ENCODE peak calls at places on chromosomes 3 and 15, in five cellular contexts. F is IMR-90, G is SK-N-SH, Q is A549, D is GM12878. U is an unnamed sample.

GRCh38 chr15:74045184-74045583 is 37.2 kb downstream of the GOLGA6A start:
- DNase-seq in F (no peak), G (no peak), D (no peak), Q (no peak), U (no peak)

GRCh38 chr3:111968319-111969059 is 10.3 kb upstream of the ABHD10 start:
- DNase-seq in G (no peak), F (peak), D (no peak), Q (no peak), U (no peak)

GRCh38 chr3:170307998-170308398 is 49.5 kb upstream of the SKIL start:
- DNase-seq in F (peak), D (no peak), G (no peak), Q (peak), U (no peak)

GRCh38 chr15:89776274-89777072 is at the start of gene MESP2:
- DNase-seq in D (no peak), F (peak), Q (peak), G (peak), U (peak)

GRCh38 chr15:70034596-70034995 is 63.1 kb downstream of the TLE3 start:
- DNase-seq in Q (no peak), G (no peak), D (no peak), F (no peak), U (no peak)

GRCh38 chr3:11565492-11565891 is 78.2 kb downstream of the VGLL4 start:
- DNase-seq in D (no peak), F (no peak), G (no peak), Q (no peak), U (no peak)

GRCh38 chr15:99974246-99974645 is 241.0 kb upstream of the LYSMD4 start:
- DNase-seq in D (no peak), F (no peak), G (no peak), Q (no peak), U (no peak)

GRCh38 chr3:127449489-127450212 is 140.9 kb downstream of the TPRA1 start:
- DNase-seq in Q (no peak), G (no peak), F (no peak), D (no peak), U (no peak)

GRCh38 chr3:130288670-130289069 is 56.8 kb upstream of the COL6A5 start:
- DNase-seq in G (no peak), Q (no peak), D (no peak), F (no peak), U (no peak)

GRCh38 chr3:65831733-65832425 is 206.8 kb downstream of the MAGI1 start:
- DNase-seq in G (peak), Q (no peak), D (no peak), F (peak), U (no peak)

GRCh38 chr15:64634020-64634419 is 141.4 kb downstream of the RBPMS2 start:
- DNase-seq in Q (no peak), F (no peak), G (no peak), D (peak), U (no peak)

GRCh38 chr3:150737874-150738679 is 24.9 kb downstream of the SIAH2 start:
- DNase-seq in G (no peak), Q (no peak), D (peak), F (peak), U (peak)

GRCh38 chr3:151864423-151865101 is 8.9 kb upstream of the SUCNR1 start:
- DNase-seq in F (peak), G (no peak), Q (peak), D (no peak), U (no peak)

GRCh38 chr15:92952451-92952850 is 52.3 kb downstream of the CHD2 start:
- DNase-seq in Q (no peak), F (no peak), G (no peak), D (no peak), U (no peak)

GRCh38 chr15:88603885-88604284 is 17.3 kb upstream of the AEN start:
- DNase-seq in D (no peak), F (no peak), Q (no peak), G (no peak), U (no peak)

GRCh38 chr15:49852756-49853155 is 231.9 kb downstream of the DTWD1 start:
- DNase-seq in G (no peak), Q (no peak), D (no peak), F (no peak), U (no peak)

GRCh38 chr3:34020761-34021635 is 222.6 kb downstream of the PDCD6IP start:
- DNase-seq in D (no peak), G (no peak), Q (no peak), F (no peak), U (no peak)

GRCh38 chr3:152315623-152316022 is 46.9 kb downstream of the MBNL1 start:
- DNase-seq in D (no peak), F (no peak), Q (no peak), G (no peak), U (no peak)

GRCh38 chr15:90188914-90189748 is 12.0 kb upstream of the SEMA4B start:
- DNase-seq in F (no peak), D (no peak), Q (no peak), G (no peak), U (peak)

GRCh38 chr3:124768812-124769211 is 38.6 kb downstream of the UMPS start:
- DNase-seq in D (no peak), F (no peak), Q (peak), G (peak), U (peak)

GRCh38 chr3:169992781-169993180 is 26.2 kb downstream of the SEC62 start:
- DNase-seq in F (no peak), D (no peak), G (no peak), Q (no peak), U (no peak)

GRCh38 chr3:112043621-112044201 is 9.2 kb downstream of the TMPRSS7 start:
- DNase-seq in Q (peak), D (peak), G (peak), F (peak), U (peak)

GRCh38 chr15:29672923-29673809 is 149.1 kb downstream of the TJP1 start:
- DNase-seq in Q (no peak), F (no peak), G (no peak), D (no peak), U (peak)

GRCh38 chr3:10783360-10784346 is 32.4 kb upstream of the SLC6A11 start:
- DNase-seq in G (peak), D (no peak), F (peak), Q (peak), U (peak)

GRCh38 chr15:69523010-69524001 is 70.7 kb downstream of the RPLP1 start:
- DNase-seq in Q (peak), D (no peak), F (peak), G (peak), U (peak)

GRCh38 chr3:43789028-43789427 is 98.3 kb downstream of the ABHD5 start:
- DNase-seq in Q (no peak), F (no peak), D (no peak), G (no peak), U (no peak)

GRCh38 chr15:81091889-81092558 is 42.0 kb upstream of the CFAP161 start:
- DNase-seq in F (peak), D (no peak), G (peak), Q (peak), U (peak)

GRCh38 chr15:85570331-85570730 is 189.9 kb downstream of the AKAP13 start:
- DNase-seq in G (no peak), D (no peak), F (no peak), Q (no peak), U (no peak)

GRCh38 chr3:10370429-10370828 is 49.5 kb upstream of the SEC13 start:
- DNase-seq in G (peak), F (peak), Q (no peak), D (no peak), U (peak)

GRCh38 chr3:72429589-72430362 is 418.5 kb downstream of the SHQ1 start:
- DNase-seq in F (no peak), G (no peak), Q (no peak), D (no peak), U (no peak)

GRCh38 chr15:59792359-59792758 is 103.2 kb upstream of the BNIP2 start:
- DNase-seq in Q (no peak), G (peak), D (no peak), F (no peak), U (no peak)

GRCh38 chr3:121942116-121942786 is 48.0 kb downstream of the SLC15A2 start:
- DNase-seq in Q (no peak), F (peak), D (no peak), G (no peak), U (no peak)

DNA sequence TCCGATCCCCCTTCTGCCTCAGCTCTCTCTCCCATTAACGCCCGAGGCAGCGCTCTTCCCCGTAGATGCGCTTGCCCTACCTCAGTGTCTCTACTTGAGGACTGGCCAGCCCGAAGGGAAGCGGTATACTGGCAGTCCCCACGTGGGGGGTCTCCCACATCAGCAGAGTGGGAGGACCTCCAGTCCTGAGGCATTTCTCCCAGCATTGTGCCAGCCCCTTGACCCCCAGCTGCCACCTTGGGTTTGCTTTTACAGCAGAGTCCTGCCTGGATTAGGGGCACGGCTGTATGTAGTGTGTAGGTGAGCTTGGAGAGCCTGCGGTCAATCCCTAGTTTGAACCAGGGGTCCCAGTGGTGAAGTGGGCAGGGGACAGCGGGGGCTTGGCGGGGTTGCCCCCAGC is 767 bp downstream of the SEMA3F start:
- DNase-seq in F (no peak), Q (no peak), D (no peak), G (no peak), U (no peak)
- TF ChIP-seq RCOR1 in F (no peak), Q (no peak), D (no peak), G (no peak), U (no peak)

GRCh38 chr3:52530918-52531635 is 2.6 kb downstream of the NT5DC2 start:
- DNase-seq in G (no peak), Q (no peak), D (no peak), F (no peak), U (no peak)

GRCh38 chr3:52531636-52532516 is 1.8 kb downstream of the NT5DC2 start:
- DNase-seq in G (no peak), Q (no peak), F (no peak), D (no peak), U (no peak)

GRCh38 chr3:52533623-52534280 is at the start of gene NT5DC2:
- DNase-seq in Q (peak), F (peak), D (no peak), G (peak), U (peak)

GRCh38 chr3:52532838-52533622 is 627 bp downstream of the NT5DC2 start:
- DNase-seq in Q (no peak), D (no peak), G (peak), F (no peak), U (peak)

GRCh38 chr3:52532517-52532837 is 1.2 kb downstream of the NT5DC2 start:
- DNase-seq in D (no peak), G (peak), Q (no peak), F (peak), U (peak)
- TF ChIP-seq RCOR1 in D (no peak), G (no peak), Q (no peak), F (no peak), U (no peak)

DNA sequence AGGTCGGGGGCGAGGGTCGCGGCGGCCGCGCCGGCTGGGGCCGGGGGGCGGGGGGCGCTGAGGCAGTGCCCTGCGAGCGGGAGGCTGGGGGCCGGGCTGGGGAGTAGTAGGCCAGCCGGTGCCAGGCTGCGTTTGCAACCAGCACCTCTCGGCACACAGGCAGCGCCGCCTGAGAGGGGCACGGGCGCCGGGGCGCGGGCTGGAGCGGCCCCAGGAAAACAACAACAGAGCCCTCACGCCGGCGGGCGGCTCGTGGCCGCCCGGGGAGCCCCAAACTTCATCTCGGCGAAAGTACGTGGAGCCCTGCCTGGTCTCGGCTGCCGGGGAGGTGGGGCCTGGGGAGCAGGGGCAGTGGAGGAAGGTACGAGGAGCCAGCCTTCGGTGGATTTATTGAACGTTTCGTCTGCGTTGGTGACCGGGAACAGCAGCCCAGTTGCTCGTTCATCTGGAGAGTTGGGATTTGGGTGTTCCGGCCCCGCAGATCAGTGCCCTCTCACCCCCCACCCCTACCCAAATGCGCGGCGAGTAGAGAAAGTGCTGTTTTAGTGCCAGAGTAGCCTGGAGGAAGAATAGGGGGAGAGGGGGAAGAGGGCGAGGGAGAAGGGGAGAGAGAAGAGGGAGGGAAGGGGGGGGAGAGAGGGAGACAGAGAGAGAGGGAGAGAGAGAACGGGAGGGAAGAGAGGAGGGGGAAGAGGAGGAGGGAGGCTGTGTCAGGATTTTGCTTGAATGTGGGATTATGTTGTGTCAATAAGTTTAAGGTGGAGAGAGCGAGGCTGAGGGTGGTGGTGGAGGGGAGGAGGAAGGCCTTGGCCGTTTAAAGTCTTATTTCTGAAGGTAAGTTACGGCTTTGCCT is 825 bp downstream of the BBX start:
- DNase-seq in Q (peak), F (peak), D (no peak), G (peak), U (peak)
- TF ChIP-seq RCOR1 in Q (no peak), F (no peak), D (no peak), G (no peak), U (no peak)

GRCh38 chr3:71069797-71070196 is 513.7 kb downstream of the FOXP1 start:
- DNase-seq in G (peak), F (no peak), Q (peak), D (no peak), U (peak)
- TF ChIP-seq RCOR1 in G (no peak), F (no peak), Q (no peak), D (no peak), U (no peak)

GRCh38 chr3:123379041-123379830 is 69.7 kb downstream of the ADCY5 start:
- DNase-seq in G (no peak), Q (no peak), F (no peak), D (no peak), U (no peak)
- TF ChIP-seq RCOR1 in G (no peak), Q (no peak), F (no peak), D (no peak), U (no peak)

GRCh38 chr3:13088020-13089006 is 15.1 kb upstream of the IQSEC1 start:
- DNase-seq in D (no peak), F (no peak), G (no peak), Q (no peak), U (no peak)

GRCh38 chr3:13093687-13094086 is 20.5 kb upstream of the IQSEC1 start:
- DNase-seq in F (peak), D (no peak), G (no peak), Q (no peak), U (peak)

GRCh38 chr3:13095408-13095861 is 22.2 kb upstream of the IQSEC1 start:
- DNase-seq in D (no peak), G (no peak), Q (no peak), F (no peak), U (no peak)

GRCh38 chr3:13092621-13093339 is 19.6 kb upstream of the IQSEC1 start:
- DNase-seq in F (no peak), Q (no peak), G (no peak), D (no peak), U (no peak)

DNA sequence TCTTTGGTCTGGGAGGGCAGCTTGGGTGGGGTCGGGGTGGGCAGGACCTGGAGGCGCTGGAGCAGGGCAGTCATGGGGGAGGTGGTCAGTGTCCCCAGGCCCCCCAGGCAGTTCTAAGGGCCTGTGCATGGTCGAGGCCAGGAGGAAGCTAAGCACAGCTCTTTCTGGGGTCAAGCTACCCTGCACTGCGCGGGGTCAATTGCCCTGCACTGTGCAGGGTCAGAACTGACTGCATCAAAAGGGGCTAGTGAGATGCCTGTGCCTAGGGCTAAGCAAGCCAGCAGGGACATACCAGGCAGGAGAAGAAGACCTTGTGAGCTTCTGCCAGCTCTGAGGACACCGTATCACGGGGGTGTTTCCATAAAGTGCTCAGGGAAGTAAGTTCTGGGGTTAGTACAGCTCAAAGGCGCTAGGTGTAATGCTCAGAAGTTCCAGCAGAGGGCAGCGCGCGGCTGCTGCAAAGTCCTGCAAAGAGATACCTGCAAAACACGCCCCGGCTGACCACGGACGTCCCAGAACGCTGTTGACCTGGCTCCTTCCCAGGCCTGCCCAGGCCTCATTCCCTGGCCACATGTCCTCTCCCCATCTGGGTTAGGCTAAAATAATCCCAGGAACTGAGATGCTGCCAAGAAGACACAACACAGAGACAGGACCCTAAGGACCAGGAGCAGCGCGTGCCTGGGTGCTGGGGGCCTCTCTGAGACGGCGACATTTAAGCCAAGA is 18.8 kb upstream of the IQSEC1 start:
- DNase-seq in G (peak), D (no peak), Q (peak), F (peak), U (peak)
- TF ChIP-seq RCOR1 in G (no peak), D (no peak), Q (no peak), F (no peak), U (no peak)

DNA sequence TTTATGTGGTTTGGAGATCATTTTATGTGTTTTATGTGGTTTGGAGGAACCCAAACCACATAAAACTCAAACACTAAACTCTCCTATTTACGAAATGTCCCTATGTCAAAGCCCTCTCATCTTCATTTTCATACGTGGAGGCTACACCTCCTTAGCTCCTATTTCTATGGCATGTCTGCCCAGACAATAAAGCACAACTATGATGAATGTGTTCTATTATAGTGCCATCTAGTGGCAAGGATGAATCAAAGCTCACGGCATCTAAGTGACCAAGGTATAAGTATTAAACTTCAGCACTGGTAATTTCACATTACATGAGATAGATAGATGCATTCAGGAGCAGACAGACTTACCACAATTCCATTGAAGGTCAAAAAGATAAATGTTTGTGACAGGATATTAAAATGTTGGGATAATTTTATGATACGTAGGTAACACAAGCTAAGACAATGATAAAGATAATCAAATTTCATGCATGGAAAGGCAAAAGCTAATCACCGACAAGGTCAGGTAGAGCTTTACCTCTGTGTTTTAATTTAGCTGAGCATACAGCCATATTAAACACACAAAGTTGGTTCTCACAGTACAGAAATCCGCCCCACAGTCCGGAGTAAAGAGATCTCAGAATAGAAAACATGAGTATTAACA is 130.6 kb upstream of the FHIT start:
- DNase-seq in D (no peak), F (peak), G (peak), Q (peak), U (peak)
- TF ChIP-seq RCOR1 in D (no peak), F (no peak), G (no peak), Q (no peak), U (no peak)

DNA sequence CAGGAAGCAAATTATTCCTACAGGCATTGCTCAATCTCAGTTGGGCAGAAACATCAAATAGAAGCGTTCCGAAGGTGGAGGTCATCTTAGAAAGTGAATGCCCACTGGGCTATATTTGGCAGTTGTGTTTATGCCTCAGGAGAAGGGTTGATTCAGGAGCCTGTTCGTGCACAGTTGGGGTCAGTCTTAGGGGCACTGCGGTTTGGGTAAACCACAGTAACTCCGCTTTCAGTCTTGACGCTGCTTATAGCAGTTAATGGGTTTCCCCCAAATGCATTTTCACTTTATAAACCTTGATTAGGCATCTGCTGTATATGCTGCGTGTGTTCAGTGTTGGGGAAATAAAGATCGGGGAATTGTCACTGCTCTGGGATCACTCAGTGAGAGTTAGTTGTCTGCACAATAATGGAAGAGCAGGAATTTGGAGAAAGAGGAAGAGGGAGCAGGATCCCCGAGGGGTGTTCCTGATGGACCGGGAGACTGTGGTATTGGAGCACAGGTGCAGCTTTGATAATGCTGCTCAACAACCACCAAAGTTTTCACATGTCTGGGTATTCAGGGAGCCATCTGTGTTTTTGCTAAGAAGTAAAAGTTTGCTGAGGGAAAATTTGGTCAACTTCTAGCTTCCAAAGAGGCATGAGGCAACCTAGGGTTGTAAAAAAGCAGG is 124.3 kb upstream of the EIF1B start:
- DNase-seq in Q (no peak), G (no peak), F (no peak), D (peak), U (no peak)
- TF ChIP-seq RCOR1 in Q (no peak), G (no peak), F (no peak), D (no peak), U (no peak)

GRCh38 chr15:76185716-76186115 is 125.6 kb downstream of the ETFA start:
- DNase-seq in Q (peak), F (peak), G (no peak), D (no peak), U (peak)
- TF ChIP-seq RCOR1 in Q (no peak), F (no peak), G (no peak), D (no peak), U (no peak)